ENCODE peak calls at places on chromosomes 11 and 22, in eight cellular contexts. One of them, this sample, is unnamed. For H3K36me3, the result is how much of the 10 kb centered on the place peaks cover.

GRCh38 chr22:26669060-26669481 is 11.7 kb downstream of the MIAT start:
- DNase-seq in vagina: no peak
- DNase-seq in upper lobe of left lung: no peak
- DNase-seq in heart left ventricle: no peak
- DNase-seq in MM.1S: no peak
- DNase-seq in stomach: no peak
- DNase-seq in ovary: no peak
- DNase-seq in body of pancreas: peak
- DNase-seq in this sample: no peak

GRCh38 chr11:73469401-73469800 is 93.2 kb downstream of the RELT start:
- DNase-seq in vagina: no peak
- DNase-seq in upper lobe of left lung: no peak
- DNase-seq in heart left ventricle: no peak
- DNase-seq in MM.1S: peak
- DNase-seq in stomach: no peak
- DNase-seq in ovary: no peak
- DNase-seq in body of pancreas: no peak
- DNase-seq in this sample: no peak

GRCh38 chr11:35558468-35558867 is 33.1 kb upstream of the PAMR1 start:
- DNase-seq in vagina: no peak
- DNase-seq in upper lobe of left lung: no peak
- DNase-seq in heart left ventricle: no peak
- DNase-seq in MM.1S: no peak
- DNase-seq in stomach: no peak
- DNase-seq in ovary: no peak
- DNase-seq in body of pancreas: no peak
- DNase-seq in this sample: no peak

GRCh38 chr11:31813242-31813960 is 2.3 kb upstream of the PAX6 start:
- DNase-seq in vagina: peak
- DNase-seq in upper lobe of left lung: no peak
- DNase-seq in heart left ventricle: no peak
- DNase-seq in MM.1S: no peak
- DNase-seq in stomach: no peak
- DNase-seq in ovary: no peak
- DNase-seq in body of pancreas: no peak
- DNase-seq in this sample: no peak

GRCh38 chr11:117300301-117300700 is 9.2 kb downstream of the BACE1-AS start:
- DNase-seq in vagina: no peak
- DNase-seq in upper lobe of left lung: peak
- DNase-seq in heart left ventricle: no peak
- DNase-seq in MM.1S: no peak
- DNase-seq in stomach: no peak
- DNase-seq in ovary: peak
- DNase-seq in body of pancreas: peak
- DNase-seq in this sample: no peak

GRCh38 chr11:117199061-117199915 is at the start of gene TAGLN:
- DNase-seq in vagina: no peak
- DNase-seq in upper lobe of left lung: peak
- DNase-seq in heart left ventricle: peak
- DNase-seq in MM.1S: no peak
- DNase-seq in stomach: peak
- DNase-seq in ovary: peak
- DNase-seq in body of pancreas: peak
- DNase-seq in this sample: peak

GRCh38 chr22:36873614-36874308 is 13.0 kb downstream of the NCF4 start:
- DNase-seq in vagina: no peak
- DNase-seq in upper lobe of left lung: no peak
- DNase-seq in heart left ventricle: peak
- DNase-seq in MM.1S: peak
- DNase-seq in stomach: peak
- DNase-seq in ovary: no peak
- DNase-seq in body of pancreas: peak
- DNase-seq in this sample: peak

GRCh38 chr11:68798221-68798813 is 43.4 kb downstream of the CPT1A start:
- DNase-seq in vagina: no peak
- DNase-seq in upper lobe of left lung: no peak
- DNase-seq in heart left ventricle: no peak
- DNase-seq in MM.1S: no peak
- DNase-seq in stomach: no peak
- DNase-seq in ovary: peak
- DNase-seq in body of pancreas: peak
- DNase-seq in this sample: no peak

GRCh38 chr11:112157274-112157766 is 6.6 kb downstream of the IL18 start:
- DNase-seq in vagina: no peak
- DNase-seq in upper lobe of left lung: no peak
- DNase-seq in heart left ventricle: no peak
- DNase-seq in MM.1S: no peak
- DNase-seq in stomach: no peak
- DNase-seq in ovary: no peak
- DNase-seq in body of pancreas: peak
- DNase-seq in this sample: no peak

GRCh38 chr22:17213976-17214375 is 5.3 kb downstream of the ADA2 start:
- DNase-seq in vagina: no peak
- DNase-seq in upper lobe of left lung: no peak
- DNase-seq in heart left ventricle: peak
- DNase-seq in MM.1S: peak
- DNase-seq in stomach: peak
- DNase-seq in ovary: no peak
- DNase-seq in body of pancreas: peak
- DNase-seq in this sample: peak

GRCh38 chr11:1514349-1515061 is 27.9 kb upstream of the MOB2 start:
- DNase-seq in vagina: no peak
- DNase-seq in upper lobe of left lung: peak
- DNase-seq in heart left ventricle: no peak
- DNase-seq in MM.1S: no peak
- DNase-seq in stomach: no peak
- DNase-seq in ovary: no peak
- DNase-seq in body of pancreas: no peak
- DNase-seq in this sample: no peak

GRCh38 chr11:17400048-17400775 is 11.8 kb upstream of the KCNJ11 start:
- DNase-seq in vagina: no peak
- DNase-seq in upper lobe of left lung: no peak
- DNase-seq in heart left ventricle: no peak
- DNase-seq in MM.1S: no peak
- DNase-seq in stomach: no peak
- DNase-seq in ovary: no peak
- DNase-seq in body of pancreas: no peak
- DNase-seq in this sample: no peak

GRCh38 chr11:11622772-11623531 is 1.1 kb upstream of the GALNT18 start:
- DNase-seq in vagina: no peak
- DNase-seq in upper lobe of left lung: no peak
- DNase-seq in heart left ventricle: no peak
- DNase-seq in MM.1S: no peak
- DNase-seq in stomach: no peak
- DNase-seq in ovary: no peak
- DNase-seq in body of pancreas: no peak
- DNase-seq in this sample: peak

GRCh38 chr22:47619631-47620030 is 857.2 kb downstream of the TBC1D22A start:
- DNase-seq in vagina: peak
- DNase-seq in upper lobe of left lung: no peak
- DNase-seq in heart left ventricle: no peak
- DNase-seq in MM.1S: no peak
- DNase-seq in stomach: peak
- DNase-seq in ovary: no peak
- DNase-seq in body of pancreas: no peak
- DNase-seq in this sample: no peak

GRCh38 chr11:118868659-118869058 is 15.0 kb upstream of the CXCR5 start:
- DNase-seq in vagina: no peak
- DNase-seq in upper lobe of left lung: no peak
- DNase-seq in heart left ventricle: no peak
- DNase-seq in MM.1S: peak
- DNase-seq in stomach: no peak
- DNase-seq in ovary: no peak
- DNase-seq in body of pancreas: peak
- DNase-seq in this sample: no peak

GRCh38 chr11:118872403-118872821 is 11.3 kb upstream of the CXCR5 start:
- DNase-seq in vagina: no peak
- DNase-seq in upper lobe of left lung: peak
- DNase-seq in heart left ventricle: no peak
- DNase-seq in MM.1S: peak
- DNase-seq in stomach: no peak
- DNase-seq in ovary: peak
- DNase-seq in body of pancreas: no peak
- DNase-seq in this sample: no peak

GRCh38 chr11:118876261-118876660 is 7.4 kb upstream of the CXCR5 start:
- DNase-seq in vagina: no peak
- DNase-seq in upper lobe of left lung: no peak
- DNase-seq in heart left ventricle: no peak
- DNase-seq in MM.1S: no peak
- DNase-seq in stomach: no peak
- DNase-seq in ovary: no peak
- DNase-seq in body of pancreas: no peak
- DNase-seq in this sample: no peak

GRCh38 chr11:118873804-118874203 is 9.9 kb upstream of the CXCR5 start:
- DNase-seq in vagina: no peak
- DNase-seq in upper lobe of left lung: no peak
- DNase-seq in heart left ventricle: no peak
- DNase-seq in MM.1S: no peak
- DNase-seq in stomach: no peak
- DNase-seq in ovary: no peak
- DNase-seq in body of pancreas: no peak
- DNase-seq in this sample: no peak

GRCh38 chr11:118870396-118871343 is 13.0 kb upstream of the CXCR5 start:
- DNase-seq in vagina: no peak
- DNase-seq in upper lobe of left lung: no peak
- DNase-seq in heart left ventricle: peak
- DNase-seq in MM.1S: peak
- DNase-seq in stomach: no peak
- DNase-seq in ovary: peak
- DNase-seq in body of pancreas: peak
- DNase-seq in this sample: peak
- TF ChIP-seq CTCF in vagina: peak
- TF ChIP-seq CTCF in upper lobe of left lung: no peak
- TF ChIP-seq CTCF in heart left ventricle: peak
- TF ChIP-seq CTCF in MM.1S: no peak
- TF ChIP-seq CTCF in stomach: no peak
- TF ChIP-seq CTCF in ovary: no peak
- TF ChIP-seq CTCF in body of pancreas: no peak
- TF ChIP-seq CTCF in this sample: no peak

GRCh38 chr11:33339247-33339646 is 82.1 kb downstream of the HIPK3 start:
- DNase-seq in vagina: no peak
- DNase-seq in upper lobe of left lung: no peak
- DNase-seq in heart left ventricle: no peak
- DNase-seq in MM.1S: no peak
- DNase-seq in stomach: no peak
- DNase-seq in ovary: no peak
- DNase-seq in body of pancreas: no peak
- DNase-seq in this sample: no peak
- H3K36me3 ChIP-seq in vagina: under half
- H3K36me3 ChIP-seq in upper lobe of left lung: half or more
- H3K36me3 ChIP-seq in heart left ventricle: half or more
- H3K36me3 ChIP-seq in MM.1S: under half
- H3K36me3 ChIP-seq in stomach: half or more
- H3K36me3 ChIP-seq in ovary: under half
- H3K36me3 ChIP-seq in body of pancreas: under half
- H3K36me3 ChIP-seq in this sample: under half

GRCh38 chr11:128047026-128047425 is 540.3 kb downstream of the ETS1 start:
- DNase-seq in vagina: no peak
- DNase-seq in upper lobe of left lung: no peak
- DNase-seq in heart left ventricle: no peak
- DNase-seq in MM.1S: no peak
- DNase-seq in stomach: no peak
- DNase-seq in ovary: no peak
- DNase-seq in body of pancreas: no peak
- DNase-seq in this sample: no peak

GRCh38 chr11:128048121-128048520 is 539.2 kb downstream of the ETS1 start:
- DNase-seq in vagina: no peak
- DNase-seq in upper lobe of left lung: no peak
- DNase-seq in heart left ventricle: no peak
- DNase-seq in MM.1S: no peak
- DNase-seq in stomach: no peak
- DNase-seq in ovary: no peak
- DNase-seq in body of pancreas: no peak
- DNase-seq in this sample: no peak

GRCh38 chr11:128042290-128042751 is 545.0 kb downstream of the ETS1 start:
- DNase-seq in vagina: no peak
- DNase-seq in upper lobe of left lung: no peak
- DNase-seq in heart left ventricle: no peak
- DNase-seq in MM.1S: no peak
- DNase-seq in stomach: no peak
- DNase-seq in ovary: no peak
- DNase-seq in body of pancreas: no peak
- DNase-seq in this sample: no peak

GRCh38 chr11:128040603-128041002 is 546.8 kb downstream of the ETS1 start:
- DNase-seq in vagina: no peak
- DNase-seq in upper lobe of left lung: no peak
- DNase-seq in heart left ventricle: no peak
- DNase-seq in MM.1S: no peak
- DNase-seq in stomach: no peak
- DNase-seq in ovary: no peak
- DNase-seq in body of pancreas: no peak
- DNase-seq in this sample: no peak

DNA sequence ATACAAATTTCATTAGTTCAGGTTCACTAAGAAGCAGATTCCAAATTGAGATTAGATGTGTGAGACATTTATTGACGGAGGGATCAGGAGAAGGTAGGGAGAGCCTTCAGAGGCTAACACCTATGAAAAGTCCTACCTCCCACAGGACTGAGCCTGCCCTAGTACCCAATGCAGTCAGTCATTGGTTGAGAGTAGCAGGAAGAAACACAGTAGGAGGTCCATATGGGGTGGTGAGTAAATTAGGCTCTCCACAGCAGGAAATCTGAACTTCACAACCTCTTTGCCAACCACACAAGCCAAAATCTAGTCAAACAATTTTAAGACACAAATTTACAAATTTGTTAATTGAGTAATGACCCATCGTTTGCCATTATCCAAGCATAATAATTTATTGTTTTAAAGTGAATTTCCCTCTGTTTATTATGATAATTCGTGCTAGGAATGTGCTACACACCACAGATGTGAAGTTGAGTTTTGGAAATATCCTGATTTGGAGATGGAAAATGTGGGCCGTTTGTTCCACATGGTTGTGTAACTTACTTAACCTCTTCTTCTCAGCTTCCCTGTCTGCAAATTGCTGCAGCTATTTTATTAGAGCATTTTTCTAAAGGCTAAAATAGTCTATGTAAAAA is 542.1 kb downstream of the ETS1 start:
- DNase-seq in vagina: no peak
- DNase-seq in upper lobe of left lung: no peak
- DNase-seq in heart left ventricle: no peak
- DNase-seq in MM.1S: no peak
- DNase-seq in stomach: no peak
- DNase-seq in ovary: no peak
- DNase-seq in body of pancreas: no peak
- DNase-seq in this sample: no peak
- H3K27ac ChIP-seq in vagina: no peak
- H3K27ac ChIP-seq in upper lobe of left lung: no peak
- H3K27ac ChIP-seq in heart left ventricle: no peak
- H3K27ac ChIP-seq in MM.1S: no peak
- H3K27ac ChIP-seq in stomach: no peak
- H3K27ac ChIP-seq in ovary: no peak
- H3K27ac ChIP-seq in body of pancreas: no peak
- H3K27ac ChIP-seq in this sample: no peak

GRCh38 chr22:46390652-46391301 is 55.3 kb downstream of the TRMU start:
- DNase-seq in vagina: no peak
- DNase-seq in upper lobe of left lung: no peak
- DNase-seq in heart left ventricle: peak
- DNase-seq in MM.1S: no peak
- DNase-seq in stomach: peak
- DNase-seq in ovary: peak
- DNase-seq in body of pancreas: peak
- DNase-seq in this sample: peak
- TF ChIP-seq CTCF in vagina: no peak
- TF ChIP-seq CTCF in upper lobe of left lung: no peak
- TF ChIP-seq CTCF in heart left ventricle: peak
- TF ChIP-seq CTCF in MM.1S: no peak
- TF ChIP-seq CTCF in stomach: peak
- TF ChIP-seq CTCF in ovary: peak
- TF ChIP-seq CTCF in body of pancreas: peak
- TF ChIP-seq CTCF in this sample: peak

This sample was measured in prostate gland.